ENCODE peak calls at places on chromosomes 2 and 18, in four cellular contexts. E is activated T-cell treated with anti-CD3 and anti-CD28 coated beads for 1 hour, D is EH, L is NCI-H510A treated with DMSO at 0.1 percent for 48 hours. J is an unnamed sample.

GRCh38 chr2:149617057-149617456 is 29.5 kb upstream of the MMADHC start:
- DNase-seq in D (peak; percentile 54), L (no peak), E (no peak), J (peak; percentile 12)

GRCh38 chr18:68714356-68714706 is 577 bp downstream of the TMX3 start:
- DNase-seq in L (peak; percentile 54), D (no peak), E (no peak), J (peak; percentile 33)

GRCh38 chr2:239302083-239302807 is 98.6 kb downstream of the HDAC4 start:
- DNase-seq in D (no peak), E (no peak), L (no peak), J (no peak)

GRCh38 chr2:43106767-43107527 is 119.5 kb downstream of the ZFP36L2 start:
- DNase-seq in E (no peak), D (peak; percentile 60), L (no peak), J (peak; percentile 84)

GRCh38 chr2:18209934-18210639 is 331.6 kb downstream of the KCNS3 start:
- DNase-seq in E (no peak), L (peak; percentile 88), D (peak; percentile 71), J (peak; percentile 77)

GRCh38 chr2:112713926-112714325 is 6.9 kb upstream of the NT5DC4 start:
- DNase-seq in L (no peak), E (no peak), D (no peak), J (no peak)

GRCh38 chr2:119117408-119117807 is 41.1 kb downstream of the C1QL2 start:
- DNase-seq in E (no peak), L (no peak), D (no peak), J (no peak)

GRCh38 chr2:190634381-190634780 is 14.5 kb upstream of the NAB1 start:
- DNase-seq in D (peak; percentile 53), E (no peak), L (no peak), J (no peak)

GRCh38 chr2:196464311-196464710 is 175.2 kb upstream of the CCDC150 start:
- DNase-seq in D (peak; percentile 41), L (no peak), E (no peak), J (peak; percentile 31)

GRCh38 chr2:46410273-46411244 is 68.8 kb upstream of the TMEM247 start:
- DNase-seq in E (no peak), L (no peak), D (no peak), J (no peak)

GRCh38 chr2:136052374-136053362 is 65.3 kb downstream of the CXCR4 start:
- DNase-seq in E (no peak), L (no peak), D (no peak), J (no peak)

GRCh38 chr18:34222025-34222395 is 2.7 kb downstream of the NOL4 start:
- DNase-seq in D (no peak), L (peak; percentile 90), E (no peak), J (peak; percentile 1)

GRCh38 chr18:73717570-73717969 is 430.1 kb downstream of the FBXO15 start:
- DNase-seq in L (no peak), E (no peak), D (peak; percentile 87), J (peak; percentile 53)

GRCh38 chr18:5237723-5238370 is 40.8 kb upstream of the AKAIN1 start:
- DNase-seq in E (peak; percentile 78), L (peak; percentile 87), D (peak; percentile 84), J (peak; percentile 84)

GRCh38 chr2:56132138-56132537 is 51.7 kb upstream of the CCDC85A start:
- DNase-seq in L (peak; percentile 39), E (no peak), D (peak; percentile 61), J (peak; percentile 58)

GRCh38 chr2:65639156-65639876 is 206.9 kb upstream of the SPRED2 start:
- DNase-seq in D (peak; percentile 51), E (no peak), L (no peak), J (peak; percentile 73)

GRCh38 chr2:166000401-166000800 is 46.8 kb upstream of the TTC21B start:
- DNase-seq in D (no peak), E (no peak), L (no peak), J (no peak)

GRCh38 chr2:218284106-218284811 is 8.0 kb downstream of the TMBIM1 start:
- DNase-seq in L (no peak), D (peak; percentile 74), E (peak; percentile 30), J (peak; percentile 84)

GRCh38 chr18:22129778-22130177 is 39.6 kb upstream of the GATA6 start:
- DNase-seq in L (no peak), D (no peak), E (no peak), J (no peak)

GRCh38 chr18:7415081-7415894 is 151.8 kb upstream of the PTPRM start:
- DNase-seq in E (no peak), L (no peak), D (no peak), J (no peak)

GRCh38 chr2:111071480-111072143 is 49.1 kb upstream of the BCL2L11 start:
- DNase-seq in L (peak; percentile 67), E (no peak), D (peak; percentile 85), J (peak; percentile 92)

GRCh38 chr2:7982054-7982453 is 699.8 kb upstream of the ID2 start:
- DNase-seq in L (no peak), D (no peak), E (no peak), J (no peak)

GRCh38 chr2:219454217-219454616 is 19.6 kb downstream of the SPEG start:
- DNase-seq in L (peak; percentile 41), E (no peak), D (peak; percentile 42), J (peak; percentile 90)

GRCh38 chr2:162242586-162243304 is 500 bp downstream of the FAP start:
- DNase-seq in D (peak; percentile 93), E (no peak), L (no peak), J (peak; percentile 34)

GRCh38 chr2:238716585-238716984 is 131.3 kb upstream of the TWIST2 start:
- DNase-seq in L (no peak), D (no peak), E (no peak), J (no peak)

GRCh38 chr2:33126973-33127372 is 180.2 kb downstream of the LTBP1 start:
- DNase-seq in E (no peak), D (peak; percentile 74), L (no peak), J (peak; percentile 61)

GRCh38 chr18:59908790-59909189 is 9.0 kb downstream of the PMAIP1 start:
- DNase-seq in L (no peak), D (peak; percentile 47), E (no peak), J (peak; percentile 91)

GRCh38 chr2:62505649-62506420 is at the start of gene TMEM17:
- DNase-seq in D (peak; percentile 92), E (no peak), L (peak; percentile 92), J (peak; percentile 88)

GRCh38 chr18:58158459-58158858 is 114.4 kb downstream of the NEDD4L start:
- DNase-seq in D (no peak), L (no peak), E (no peak), J (no peak)

GRCh38 chr2:64356906-64357305 is 97.1 kb upstream of the LGALSL start:
- DNase-seq in L (no peak), D (no peak), E (no peak), J (no peak)

GRCh38 chr2:174573621-174574081 is 24.0 kb downstream of the WIPF1 start:
- DNase-seq in D (no peak), L (no peak), E (no peak), J (no peak)

GRCh38 chr18:57982372-57983021 is 61.5 kb upstream of the NEDD4L start:
- DNase-seq in E (no peak), L (no peak), D (no peak), J (no peak)

GRCh38 chr2:75099521-75099922 is 99.8 kb downstream of the TACR1 start:
- DNase-seq in D (peak; percentile 51), L (no peak), E (no peak), J (peak; percentile 81)

GRCh38 chr2:237149425-237149824 is 63.7 kb downstream of the COPS8 start:
- DNase-seq in L (no peak), D (peak; percentile 51), E (no peak), J (no peak)

GRCh38 chr2:60359569-60359968 is 193.9 kb downstream of the BCL11A start:
- DNase-seq in E (no peak), D (no peak), L (peak; percentile 12), J (no peak)

GRCh38 chr2:100875516-100876230 is 55.7 kb downstream of the NPAS2 start:
- DNase-seq in L (peak; percentile 73), D (no peak), E (no peak), J (no peak)